ENCODE peak calls at places on chromosome X, in seven cellular contexts. C, S, V, Y, W, F and M are unnamed samples.

GRCh38 chrX:16445166-16445752 is 204.7 kb upstream of the S100G start:
- DNase-seq in S (no peak), Y (peak), V (peak), W (no peak), C (peak), F (no peak), M (peak)

GRCh38 chrX:115047181-115047580 is 29.8 kb upstream of the IL13RA2 start:
- DNase-seq in F (no peak), Y (no peak), V (peak), C (no peak), W (no peak), S (no peak), M (no peak)

GRCh38 chrX:153587342-153587741 is 11.6 kb downstream of the CCNQ start:
- DNase-seq in V (no peak), S (no peak), W (no peak), Y (no peak), C (no peak), F (no peak), M (no peak)

GRCh38 chrX:54992911-54993622 is 921 bp downstream of the PFKFB1 start:
- DNase-seq in V (no peak), W (no peak), F (no peak), C (no peak), S (no peak), Y (no peak), M (no peak)

GRCh38 chrX:10158279-10158939 is 1.6 kb downstream of the CLCN4 start:
- DNase-seq in W (no peak), F (no peak), V (peak), S (peak), C (no peak), Y (peak), M (peak)

GRCh38 chrX:98071331-98071730 is 1187.6 kb downstream of the RPA4 start:
- DNase-seq in C (no peak), V (peak), F (no peak), W (no peak), S (no peak), Y (no peak), M (peak)

GRCh38 chrX:19382500-19383145 is 38.9 kb downstream of the PDHA1 start:
- DNase-seq in W (peak), Y (peak), C (peak), F (no peak), S (no peak), V (peak), M (peak)

GRCh38 chrX:85107407-85107806 is 103.7 kb downstream of the APOOL start:
- DNase-seq in Y (no peak), W (no peak), S (no peak), V (peak), F (peak), C (no peak), M (no peak)

GRCh38 chrX:13013353-13014110 is 30.9 kb downstream of the FAM9C start:
- DNase-seq in S (no peak), Y (no peak), W (no peak), F (peak), V (no peak), C (peak), M (no peak)

GRCh38 chrX:136477026-136477425 is 10.7 kb upstream of the BRS3 start:
- DNase-seq in S (no peak), V (no peak), W (no peak), Y (no peak), F (no peak), C (no peak), M (peak)

GRCh38 chrX:129193357-129193756 is 329.9 kb downstream of the SMARCA1 start:
- DNase-seq in V (no peak), C (no peak), W (peak), Y (no peak), F (no peak), S (no peak), M (no peak)

GRCh38 chrX:50725310-50725709 is 88.7 kb downstream of the SHROOM4 start:
- DNase-seq in V (no peak), Y (no peak), F (no peak), W (no peak), C (no peak), S (no peak), M (no peak)

GRCh38 chrX:133297284-133297683 is 79.1 kb upstream of the TFDP3 start:
- DNase-seq in V (peak), F (no peak), C (no peak), S (no peak), Y (no peak), W (no peak), M (no peak)

GRCh38 chrX:47573334-47574095 is 8.7 kb upstream of the TIMP1 start:
- DNase-seq in V (peak), S (no peak), F (peak), W (no peak), C (no peak), Y (peak), M (peak)

GRCh38 chrX:69538321-69538876 is 34.3 kb downstream of the NALF2 start:
- DNase-seq in V (peak), S (peak), C (peak), Y (peak), F (peak), W (no peak), M (peak)